ENCODE peak calls at places on chromosomes 6 and 20, in six cellular contexts. L, Y, E, X, G and A are unnamed samples.

GRCh38 chr20:21767200-21767738 is 61.8 kb downstream of the PAX1 start:
- DNase-seq in L (no peak), Y (no peak), E (no peak), X (no peak), G (no peak), A (no peak)

GRCh38 chr6:18047406-18047805 is 60.0 kb upstream of the KIF13A start:
- DNase-seq in L (no peak), Y (no peak), E (peak), X (no peak), G (no peak), A (peak)

GRCh38 chr6:105359419-105360366 is 43.2 kb downstream of the PREP start:
- DNase-seq in L (no peak), Y (no peak), E (peak), X (peak), G (no peak), A (no peak)

GRCh38 chr6:75546401-75546800 is 52.8 kb upstream of the FILIP1 start:
- DNase-seq in L (no peak), Y (no peak), E (no peak), X (peak), G (no peak), A (no peak)

GRCh38 chr20:18176318-18176785 is 38.7 kb downstream of the KAT14 start:
- DNase-seq in L (no peak), Y (no peak), E (no peak), X (no peak), G (no peak), A (no peak)

GRCh38 chr6:129844118-129844891 is 16.8 kb downstream of the TMEM244 start:
- DNase-seq in L (no peak), Y (no peak), E (peak), X (peak), G (no peak), A (peak)

GRCh38 chr6:131982740-131983259 is 31.6 kb upstream of the CCN2 start:
- DNase-seq in L (no peak), Y (no peak), E (peak), X (peak), G (no peak), A (peak)

GRCh38 chr20:47456952-47457724 is 44.5 kb upstream of the NCOA3 start:
- DNase-seq in L (no peak), Y (peak), E (peak), X (no peak), G (peak), A (no peak)

GRCh38 chr20:434661-435419 is 26.7 kb downstream of the RBCK1 start:
- DNase-seq in L (no peak), Y (no peak), E (no peak), X (no peak), G (no peak), A (no peak)

GRCh38 chr20:19947611-19948264 is 69.4 kb upstream of the NAA20 start:
- DNase-seq in L (no peak), Y (no peak), E (peak), X (no peak), G (no peak), A (no peak)

GRCh38 chr6:90365565-90366219 is 69.0 kb upstream of the BACH2 start:
- DNase-seq in L (no peak), Y (no peak), E (no peak), X (no peak), G (no peak), A (no peak)

GRCh38 chr6:158863646-158864045 is 44.5 kb upstream of the EZR start:
- DNase-seq in L (no peak), Y (no peak), E (no peak), X (no peak), G (no peak), A (no peak)

GRCh38 chr20:32462900-32463641 is 104.9 kb downstream of the ASXL1 start:
- DNase-seq in L (no peak), Y (no peak), E (no peak), X (no peak), G (no peak), A (no peak)

GRCh38 chr6:24719125-24719931 is at the start of gene C6orf62:
- DNase-seq in L (no peak), Y (peak), E (peak), X (peak), G (no peak), A (no peak)

GRCh38 chr20:31390490-31390889 is at the start of gene DEFB119:
- DNase-seq in L (no peak), Y (no peak), E (no peak), X (no peak), G (no peak), A (no peak)

GRCh38 chr6:14046476-14047068 is 71.0 kb upstream of the CD83 start:
- DNase-seq in L (no peak), Y (peak), E (peak), X (peak), G (peak), A (peak)

GRCh38 chr6:120990866-120991265 is 343.4 kb downstream of the TBC1D32 start:
- DNase-seq in L (no peak), Y (no peak), E (no peak), X (no peak), G (no peak), A (no peak)

GRCh38 chr6:20455175-20456075 is 53.7 kb downstream of the E2F3 start:
- DNase-seq in L (no peak), Y (no peak), E (no peak), X (peak), G (peak), A (no peak)